ENCODE peak calls at places on chromosomes 3 and 15, in four cellular contexts. L is NCI-H345, Y is left ventricle myocardium inferior, C is left cardiac atrium. S is an unnamed sample.

GRCh38 chr15:59349715-59350420 is 22.8 kb downstream of the MYO1E start:
- DNase-seq in Y (no peak), C (peak; percentile 36), L (no peak), S (no peak)

GRCh38 chr15:31265871-31266711 is 60.5 kb upstream of the KLF13 start:
- DNase-seq in C (no peak), Y (peak; percentile 43), L (no peak), S (no peak)

GRCh38 chr3:71702131-71703024 is 22.8 kb downstream of the EIF4E3 start:
- DNase-seq in L (no peak), C (no peak), Y (no peak), S (no peak)

GRCh38 chr15:81939604-81940440 is 106.0 kb downstream of the MEX3B start:
- DNase-seq in C (no peak), Y (no peak), L (no peak), S (no peak)

GRCh38 chr15:99054025-99054387 is 46.4 kb upstream of the PGPEP1L start:
- DNase-seq in C (no peak), Y (no peak), L (no peak), S (no peak)

GRCh38 chr3:50649451-50649931 is 25.2 kb upstream of the DOCK3 start:
- DNase-seq in L (no peak), Y (peak; percentile 79), C (peak; percentile 68), S (no peak)

GRCh38 chr15:34160735-34161134 is 49.2 kb downstream of the KATNBL1 start:
- DNase-seq in C (no peak), Y (no peak), L (no peak), S (no peak)

GRCh38 chr15:78906310-78906608 is 33.6 kb downstream of the MORF4L1 start:
- DNase-seq in L (no peak), C (peak; percentile 60), Y (no peak), S (no peak)

GRCh38 chr3:189685854-189686253 is 54.7 kb downstream of the TP63 start:
- DNase-seq in L (no peak), Y (no peak), C (no peak), S (no peak)

GRCh38 chr15:92599394-92599970 is 56.1 kb downstream of the FAM174B start:
- DNase-seq in C (no peak), Y (no peak), L (no peak), S (peak; percentile 3)

GRCh38 chr15:98160236-98160635 is 199.7 kb downstream of the ARRDC4 start:
- DNase-seq in Y (no peak), C (no peak), L (no peak), S (peak; percentile 54)

GRCh38 chr15:29612096-29612495 is 210.2 kb downstream of the TJP1 start:
- DNase-seq in L (no peak), Y (no peak), C (peak; percentile 26), S (no peak)